ENCODE peak calls at places on chromosomes 13 and 19, in four cellular contexts. M, Z, E and Y are unnamed samples. For H3K36me3 and H3K4me1, the result is how much of the 10 kb centered on the place peaks cover.

GRCh38 chr19:54164369-54165068 is 5.0 kb upstream of the LENG1 start:
- DNase-seq in M (peak), Z (peak), E (no peak), Y (no peak)

GRCh38 chr13:99191900-99192399 is 8.7 kb upstream of the UBAC2 start:
- DNase-seq in M (no peak), Z (no peak), E (no peak), Y (no peak)

GRCh38 chr19:8445488-8446001 is 770 bp downstream of the HNRNPM start:
- DNase-seq in M (peak), Z (peak), E (peak), Y (peak)

GRCh38 chr19:55993492-55993891 is 6.9 kb downstream of the NLRP5 start:
- DNase-seq in M (no peak), Z (no peak), E (no peak), Y (no peak)

GRCh38 chr19:38990949-38991697 is 15.6 kb upstream of the FBXO17 start:
- DNase-seq in M (no peak), Z (no peak), E (no peak), Y (peak)

GRCh38 chr13:95039415-95039814 is 261.8 kb downstream of the ABCC4 start:
- DNase-seq in M (no peak), Z (no peak), E (no peak), Y (no peak)

GRCh38 chr19:45255611-45256157 is 4.6 kb downstream of the MARK4 start:
- DNase-seq in M (no peak), Z (no peak), E (no peak), Y (no peak)

GRCh38 chr13:59332966-59333365 is 830.8 kb downstream of the DIAPH3 start:
- DNase-seq in M (no peak), Z (no peak), E (no peak), Y (no peak)

GRCh38 chr19:47427241-47428176 is 8.2 kb upstream of the MEIS3 start:
- DNase-seq in M (no peak), Z (no peak), E (peak), Y (no peak)

GRCh38 chr19:33496496-33496895 is 25.1 kb downstream of the PEPD start:
- DNase-seq in M (no peak), Z (peak), E (no peak), Y (peak)

GRCh38 chr19:5545984-5546383 is 21.8 kb downstream of the TINCR start:
- DNase-seq in M (no peak), Z (no peak), E (no peak), Y (no peak)

GRCh38 chr13:45119469-45119989 is 781 bp upstream of the GTF2F2 start:
- DNase-seq in M (no peak), Z (no peak), E (no peak), Y (no peak)

GRCh38 chr19:54523403-54523802 is 20.8 kb downstream of the LAIR2 start:
- DNase-seq in M (no peak), Z (no peak), E (no peak), Y (no peak)

GRCh38 chr13:72651196-72651595 is 76.2 kb downstream of the MZT1 start:
- DNase-seq in M (no peak), Z (no peak), E (no peak), Y (no peak)

GRCh38 chr13:45521292-45521691 is 56.6 kb downstream of the COG3 start:
- DNase-seq in M (no peak), Z (no peak), E (no peak), Y (no peak)

GRCh38 chr13:43905435-43906031 is 25.8 kb downstream of the LACC1 start:
- DNase-seq in M (no peak), Z (no peak), E (no peak), Y (no peak)

GRCh38 chr19:12485571-12485970 is 955 bp upstream of the ZNF709 start:
- DNase-seq in M (no peak), Z (no peak), E (no peak), Y (no peak)

DNA sequence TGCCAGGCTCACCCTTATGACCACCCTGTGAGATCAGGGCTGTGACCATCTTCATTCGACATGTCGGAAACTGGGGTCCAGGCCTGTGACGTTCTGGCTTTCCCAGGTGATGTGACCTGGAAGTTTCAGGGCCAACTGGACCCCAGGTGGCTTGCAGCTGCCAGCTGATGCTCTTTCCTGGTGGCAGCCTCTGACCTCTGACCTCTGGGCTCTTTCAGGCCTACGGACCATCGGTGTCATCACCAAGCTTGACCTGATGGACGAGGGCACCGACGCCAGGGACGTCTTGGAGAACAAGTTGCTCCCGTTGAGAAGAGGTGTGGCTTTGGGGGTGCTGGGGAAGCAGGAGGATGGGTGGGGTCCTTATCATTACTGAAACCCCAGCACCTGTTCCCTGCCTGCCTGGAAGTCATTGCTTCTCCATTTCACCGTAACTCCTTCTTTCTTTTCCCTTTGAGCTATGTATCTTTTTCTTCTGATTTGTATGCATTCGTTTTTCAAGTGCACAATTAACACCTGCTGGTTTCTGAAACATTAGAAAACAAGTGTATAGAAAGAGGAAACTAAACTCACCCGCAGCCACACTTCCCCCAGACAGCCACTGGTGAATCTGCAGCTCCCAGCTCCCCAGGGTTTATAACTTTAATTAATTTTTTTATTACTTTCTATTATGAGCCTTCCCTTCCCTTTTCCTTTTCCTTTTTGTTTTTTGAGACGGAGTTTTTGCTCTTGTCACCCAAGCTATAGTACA is 58.9 kb downstream of the TMED1 start:
- DNase-seq in M (no peak), Z (no peak), E (no peak), Y (no peak)
- H3K36me3 ChIP-seq in M (half or more), Z (under half), E (half or more), Y (under half)

GRCh38 chr13:50191004-50191403 is 175.8 kb downstream of the KCNRG start:
- DNase-seq in M (no peak), Z (no peak), E (no peak), Y (no peak)

GRCh38 chr13:50188696-50189095 is 173.5 kb downstream of the KCNRG start:
- DNase-seq in M (no peak), Z (no peak), E (no peak), Y (no peak)

GRCh38 chr13:50187352-50188029 is 172.2 kb downstream of the KCNRG start:
- DNase-seq in M (no peak), Z (no peak), E (no peak), Y (no peak)

GRCh38 chr13:50192272-50192813 is 177.1 kb downstream of the KCNRG start:
- DNase-seq in M (no peak), Z (no peak), E (no peak), Y (no peak)

GRCh38 chr13:50189450-50189849 is 174.2 kb downstream of the KCNRG start:
- DNase-seq in M (no peak), Z (no peak), E (no peak), Y (no peak)
- H3K4me1 ChIP-seq in M (under half), Z (under half), E (under half), Y (under half)

GRCh38 chr13:110638253-110638652 is 22.9 kb downstream of the NAXD start:
- DNase-seq in M (no peak), Z (no peak), E (no peak), Y (no peak)
- H3K36me3 ChIP-seq in M (half or more), Z (under half), E (half or more), Y (under half)

DNA sequence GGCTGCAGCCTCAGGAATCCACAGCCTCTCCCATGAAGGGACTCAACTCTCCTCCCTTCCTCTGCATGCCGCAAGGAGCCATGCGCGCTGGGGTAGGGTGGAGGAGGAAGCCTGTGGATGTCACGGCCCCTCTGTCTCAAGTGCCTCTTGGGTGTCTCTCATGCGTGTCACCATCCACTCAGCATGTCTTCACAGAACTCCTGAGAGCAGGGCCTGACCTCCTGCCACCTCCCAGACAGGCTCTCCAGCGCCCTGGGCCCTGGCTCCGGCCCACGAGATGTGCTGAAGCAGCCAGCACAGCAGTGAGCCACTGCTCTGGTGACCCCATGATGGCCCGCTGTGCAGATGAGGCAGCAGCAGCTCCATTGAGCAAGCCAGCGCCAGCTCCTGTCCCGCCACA is 25.9 kb upstream of the SPACA7 start:
- DNase-seq in M (no peak), Z (no peak), E (no peak), Y (no peak)
- H3K4me1 ChIP-seq in M (under half), Z (under half), E (under half), Y (under half)

DNA sequence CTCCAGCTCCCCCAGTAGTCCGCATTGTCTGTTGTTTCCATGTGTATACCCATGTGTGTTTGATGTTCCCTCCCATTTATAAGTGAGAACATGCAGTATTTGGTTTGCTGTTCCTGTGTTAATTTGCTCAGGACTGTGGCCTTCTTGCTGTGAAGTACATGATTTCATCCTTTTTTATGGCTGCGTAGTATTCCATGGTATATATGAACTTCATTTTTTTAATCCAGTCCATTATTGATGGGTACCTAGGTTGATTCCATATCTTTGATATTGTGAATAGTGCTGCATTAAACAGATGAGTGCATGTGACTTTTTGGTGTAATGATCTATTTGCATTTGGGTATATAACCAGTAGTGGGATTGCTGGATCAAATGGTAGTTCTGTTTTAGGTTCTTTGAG is 175.2 kb downstream of the PDS5B start:
- DNase-seq in M (no peak), Z (no peak), E (no peak), Y (no peak)
- H3K36me3 ChIP-seq in M (half or more), Z (under half), E (half or more), Y (under half)

GRCh38 chr19:2235026-2235395 is 1.1 kb downstream of the PLEKHJ1 start:
- DNase-seq in M (no peak), Z (no peak), E (no peak), Y (no peak)
- H3K4me1 ChIP-seq in M (under half), Z (under half), E (half or more), Y (under half)

GRCh38 chr13:36992362-36992761 is 6.8 kb downstream of the ALG5 start:
- DNase-seq in M (no peak), Z (no peak), E (no peak), Y (no peak)
- H3K36me3 ChIP-seq in M (half or more), Z (under half), E (half or more), Y (under half)

GRCh38 chr13:51644649-51645048 is 60.4 kb downstream of the WDFY2 start:
- DNase-seq in M (no peak), Z (no peak), E (no peak), Y (no peak)
- H3K4me1 ChIP-seq in M (under half), Z (under half), E (under half), Y (under half)